ENCODE peak calls at places on chromosomes 4 and X, in five cellular contexts. F, Q, O, Z and R are unnamed samples. For H3K4me1, the result is how much of the 10 kb centered on the place peaks cover.

GRCh38 chr4:176193126-176193525 is 2.3 kb downstream of the SPATA4 start:
- DNase-seq in F (no peak), Q (no peak), O (no peak), Z (no peak), R (no peak)

GRCh38 chr4:3836802-3837601 is 70.8 kb downstream of the ADRA2C start:
- DNase-seq in F (no peak), Q (no peak), O (no peak), Z (no peak), R (no peak)

GRCh38 chrX:47093248-47093647 is 15.0 kb downstream of the RGN start:
- DNase-seq in F (no peak), Q (no peak), O (peak), Z (no peak), R (no peak)

GRCh38 chr4:31807036-31807435 is 1086.9 kb downstream of the PCDH7 start:
- DNase-seq in F (no peak), Q (no peak), O (no peak), Z (no peak), R (no peak)

GRCh38 chr4:185304944-185305690 is 90.6 kb downstream of the LRP2BP start:
- DNase-seq in F (no peak), Q (no peak), O (peak), Z (peak), R (no peak)

GRCh38 chrX:78375894-78376293 is 48.5 kb upstream of the CYSLTR1 start:
- DNase-seq in F (no peak), Q (no peak), O (no peak), Z (no peak), R (no peak)

GRCh38 chr4:173182403-173182802 is 13.8 kb downstream of the GALNT7 start:
- DNase-seq in F (no peak), Q (no peak), O (no peak), Z (no peak), R (no peak)

GRCh38 chr4:156983366-156983765 is 11.8 kb upstream of the PDGFC start:
- DNase-seq in F (no peak), Q (no peak), O (no peak), Z (no peak), R (no peak)

GRCh38 chrX:84186603-84187358 is 1.2 kb downstream of the RPS6KA6 start:
- DNase-seq in F (peak), Q (no peak), O (peak), Z (peak), R (no peak)

GRCh38 chr4:123744664-123745290 is 348.2 kb downstream of the SPRY1 start:
- DNase-seq in F (no peak), Q (no peak), O (peak), Z (no peak), R (no peak)

GRCh38 chr4:155805016-155805415 is 46.2 kb downstream of the GUCY1B1 start:
- DNase-seq in F (no peak), Q (no peak), O (no peak), Z (no peak), R (no peak)

GRCh38 chr4:42150653-42151567 is 1.5 kb downstream of the BEND4 start:
- DNase-seq in F (no peak), Q (no peak), O (no peak), Z (peak), R (peak)

GRCh38 chr4:20711335-20711734 is 11.1 kb downstream of the PACRGL start:
- DNase-seq in F (no peak), Q (no peak), O (no peak), Z (no peak), R (no peak)

GRCh38 chr4:113435893-113436292 is 325.6 kb downstream of the CAMK2D start:
- DNase-seq in F (peak), Q (no peak), O (peak), Z (no peak), R (peak)

GRCh38 chrX:129522184-129523059 is 868 bp downstream of the SMARCA1 start:
- DNase-seq in F (peak), Q (peak), O (peak), Z (peak), R (peak)

GRCh38 chr4:61772116-61772515 is 572.0 kb downstream of the ADGRL3 start:
- DNase-seq in F (no peak), Q (no peak), O (no peak), Z (no peak), R (no peak)

GRCh38 chr4:61770456-61770855 is 570.3 kb downstream of the ADGRL3 start:
- DNase-seq in F (no peak), Q (no peak), O (no peak), Z (no peak), R (no peak)

DNA sequence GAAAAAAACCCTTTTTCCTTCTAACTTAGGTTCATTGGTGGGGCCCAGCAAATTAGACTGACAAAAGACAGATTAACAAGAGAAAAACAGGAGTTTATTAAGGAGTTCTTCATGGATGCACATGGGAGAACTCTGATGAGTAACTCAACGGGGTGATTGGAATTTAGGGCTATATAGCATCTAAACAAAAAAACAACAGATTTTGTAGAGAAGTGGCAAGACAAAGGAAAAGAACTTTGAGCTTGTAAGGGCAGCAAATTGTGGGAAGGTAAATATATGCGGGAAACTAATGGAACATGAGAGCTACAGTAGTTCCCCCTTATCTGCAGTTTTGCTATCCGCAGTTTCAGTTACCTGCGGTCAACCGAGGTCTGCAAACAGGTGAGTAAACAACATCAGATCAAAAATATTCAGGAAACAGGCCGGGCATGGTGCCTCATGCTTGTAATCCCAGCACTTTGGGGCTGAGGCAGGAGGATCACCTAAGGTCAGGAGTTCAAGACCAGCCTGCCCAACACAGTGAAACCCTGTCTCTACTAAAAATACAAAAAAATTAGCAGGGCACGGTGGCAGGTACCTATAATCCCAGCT is 573.6 kb downstream of the ADGRL3 start:
- DNase-seq in F (no peak), Q (no peak), O (no peak), Z (no peak), R (no peak)
- H3K4me1 ChIP-seq in F (under half), Q (under half), O (under half), Z (under half), R (under half)

GRCh38 chr4:109166586-109166985 is 135.9 kb downstream of the COL25A1 start:
- DNase-seq in F (no peak), Q (no peak), O (no peak), Z (no peak), R (no peak)

GRCh38 chr4:109164011-109164410 is 138.4 kb downstream of the COL25A1 start:
- DNase-seq in F (no peak), Q (no peak), O (no peak), Z (no peak), R (no peak)

GRCh38 chr4:109163493-109163892 is 139.0 kb downstream of the COL25A1 start:
- DNase-seq in F (no peak), Q (no peak), O (peak), Z (no peak), R (no peak)

GRCh38 chr4:109169160-109169559 is 133.3 kb downstream of the COL25A1 start:
- DNase-seq in F (no peak), Q (no peak), O (no peak), Z (no peak), R (no peak)

GRCh38 chr4:109166126-109166525 is 136.3 kb downstream of the COL25A1 start:
- DNase-seq in F (no peak), Q (no peak), O (no peak), Z (no peak), R (no peak)
- TF ChIP-seq POLR2A in F (no peak), Q (no peak), O (no peak), Z (no peak), R (no peak)

DNA sequence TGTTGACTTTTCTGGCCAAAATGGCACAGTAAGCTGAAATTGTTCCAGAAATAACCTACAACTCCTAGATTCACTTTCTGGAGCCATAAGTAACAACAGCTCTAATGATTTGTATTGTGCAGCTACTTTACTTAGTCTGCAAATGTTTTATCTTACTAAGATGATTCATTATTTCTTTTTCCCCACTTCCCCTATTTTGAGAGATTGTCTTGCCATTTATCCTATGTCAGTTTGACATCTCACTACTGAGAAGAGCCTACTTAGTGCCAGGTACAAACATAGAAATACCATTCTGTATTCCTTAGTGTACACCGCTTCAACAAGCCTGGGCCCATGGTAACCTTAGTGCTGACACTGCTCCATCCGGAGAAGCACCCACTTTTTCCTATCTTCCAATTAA is 13.8 kb upstream of the STK26 start:
- DNase-seq in F (no peak), Q (no peak), O (no peak), Z (no peak), R (no peak)
- H3K4me1 ChIP-seq in F (under half), Q (under half), O (under half), Z (under half), R (under half)

DNA sequence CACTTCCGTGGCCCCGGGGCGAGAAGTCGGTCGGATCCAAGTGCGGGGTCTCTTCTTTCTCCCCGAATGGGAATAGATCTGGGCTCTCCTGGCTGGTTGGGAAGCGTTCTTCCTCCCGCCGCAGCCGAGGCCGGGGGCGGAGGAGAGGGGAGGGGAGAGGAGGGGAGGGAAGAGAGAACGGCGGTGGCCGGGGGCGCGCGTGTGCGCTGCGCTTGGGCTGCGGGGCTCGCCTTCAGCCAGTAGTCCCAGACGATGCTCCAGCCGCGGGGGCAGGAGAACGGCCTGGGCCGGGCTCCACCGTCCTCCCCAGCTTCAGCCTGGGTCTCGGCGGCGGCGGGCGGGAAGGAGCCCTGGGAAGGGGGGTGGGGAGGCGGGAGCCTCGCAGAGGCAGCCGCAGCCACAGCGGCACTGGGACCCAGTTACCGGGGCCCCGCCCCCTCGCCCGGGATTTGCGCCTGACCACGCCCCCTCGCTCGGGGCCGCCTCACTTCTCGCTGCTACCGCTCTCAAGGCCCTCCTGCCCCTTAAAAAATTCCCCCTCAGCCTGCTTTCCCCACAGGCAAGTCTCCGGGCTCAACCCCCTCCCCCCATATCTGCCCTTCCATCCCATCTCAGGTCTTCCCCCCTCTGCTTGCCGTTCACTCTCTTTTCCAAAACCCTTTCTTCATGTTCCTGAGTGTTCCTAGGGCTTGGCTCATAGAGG is at the start of gene FGD1:
- DNase-seq in F (peak), Q (peak), O (peak), Z (peak), R (peak)
- TF ChIP-seq POLR2A in F (no peak), Q (no peak), O (no peak), Z (no peak), R (no peak)

GRCh38 chrX:12978205-12979010 is 3.5 kb downstream of the TMSB4X start:
- DNase-seq in F (peak), Q (peak), O (peak), Z (peak), R (no peak)

GRCh38 chrX:12979630-12980015 is 4.7 kb downstream of the TMSB4X start:
- DNase-seq in F (no peak), Q (no peak), O (no peak), Z (no peak), R (no peak)

GRCh38 chrX:12977761-12978204 is 2.9 kb downstream of the TMSB4X start:
- DNase-seq in F (no peak), Q (no peak), O (no peak), Z (no peak), R (no peak)

GRCh38 chrX:12981880-12982279 is 7.0 kb downstream of the TMSB4X start:
- DNase-seq in F (no peak), Q (no peak), O (no peak), Z (no peak), R (no peak)

DNA sequence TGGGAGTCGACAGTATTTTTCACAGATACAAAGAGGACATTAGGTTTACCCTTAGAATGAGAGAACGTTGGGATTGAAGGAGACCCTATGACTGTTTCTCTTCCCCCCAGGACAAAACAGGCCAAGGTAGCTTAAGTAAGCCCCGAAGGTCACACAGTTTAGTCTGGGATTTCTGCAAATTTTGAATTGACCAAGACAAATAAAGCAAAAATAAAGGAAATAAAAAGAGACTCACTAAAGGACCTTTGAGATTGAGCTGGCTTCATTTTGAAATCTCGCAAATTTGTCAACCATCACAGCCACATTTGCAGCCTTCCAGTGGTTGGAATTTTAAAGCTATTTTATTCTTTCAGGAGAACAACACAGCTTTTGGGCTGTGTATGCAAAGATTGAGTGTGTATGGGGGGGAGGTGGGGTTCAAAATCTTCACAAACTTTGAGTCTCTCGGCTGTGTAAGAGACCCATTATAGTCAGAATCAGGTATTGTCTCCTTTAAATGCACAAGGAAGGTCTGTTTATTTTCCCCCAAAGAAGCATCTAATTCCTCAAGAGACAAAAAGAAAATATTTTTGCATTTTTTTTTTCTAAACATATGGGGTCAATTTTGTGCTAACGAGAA is 4.2 kb downstream of the TMSB4X start:
- DNase-seq in F (no peak), Q (no peak), O (no peak), Z (no peak), R (no peak)
- H3K4me1 ChIP-seq in F (under half), Q (under half), O (under half), Z (under half), R (under half)

DNA sequence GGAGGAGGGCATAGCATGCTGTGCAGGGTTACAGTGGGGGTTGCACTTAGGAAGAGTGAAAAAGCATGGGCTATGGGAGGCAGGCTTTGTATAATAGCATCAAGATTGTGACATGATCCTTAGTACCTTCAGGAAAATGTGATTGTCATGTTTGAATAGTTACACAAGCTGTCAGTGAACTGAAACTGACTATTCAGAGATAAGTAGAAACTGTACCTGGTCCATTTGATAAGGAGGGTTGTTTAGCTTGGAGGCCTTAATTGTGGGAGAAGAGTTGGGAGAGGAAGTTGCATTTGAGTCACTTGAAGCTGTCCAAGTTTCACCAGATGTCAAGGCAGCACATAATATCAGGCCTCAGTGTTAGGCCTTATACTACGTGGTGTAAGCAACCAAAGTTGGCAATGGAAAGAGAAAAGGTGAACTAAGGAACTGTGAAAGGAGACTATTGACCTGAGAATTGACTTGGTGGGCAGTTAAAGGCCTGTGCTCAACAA is 85.0 kb downstream of the TEX13C start:
- DNase-seq in F (no peak), Q (no peak), O (no peak), Z (no peak), R (no peak)
- TF ChIP-seq POLR2A in F (no peak), Q (no peak), O (no peak), Z (no peak), R (no peak)

DNA sequence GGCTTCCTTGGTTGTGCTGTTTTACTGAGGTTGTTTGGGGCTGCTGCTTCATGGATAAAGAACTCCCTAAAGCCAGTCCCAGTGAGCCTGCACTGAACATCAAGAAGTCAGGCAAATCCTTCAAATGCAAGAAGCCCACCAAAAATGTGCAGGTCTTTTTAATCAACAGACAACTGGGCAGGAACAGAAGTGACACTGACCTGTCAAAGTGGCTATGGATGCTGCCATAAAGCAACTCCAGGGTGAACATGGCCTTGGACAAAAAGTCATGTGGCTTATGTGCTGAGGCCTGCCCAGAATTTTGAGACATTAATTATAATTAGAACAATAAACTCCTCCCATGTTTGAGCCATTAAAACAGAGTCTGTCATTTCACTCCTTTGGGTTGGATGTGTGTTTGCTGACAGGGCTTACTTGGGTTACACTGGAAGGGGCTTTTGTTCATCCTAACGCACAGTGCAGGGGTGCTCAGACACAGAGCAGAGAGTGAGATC is at the start of gene ETDC:
- DNase-seq in F (no peak), Q (no peak), O (no peak), Z (no peak), R (no peak)
- H3K4me1 ChIP-seq in F (under half), Q (under half), O (under half), Z (under half), R (under half)

GRCh38 chr4:83267835-83268475 is 16.6 kb downstream of the COQ2 start:
- DNase-seq in F (no peak), Q (no peak), O (no peak), Z (no peak), R (no peak)

GRCh38 chr4:83268491-83268890 is 16.1 kb downstream of the COQ2 start:
- DNase-seq in F (no peak), Q (no peak), O (no peak), Z (no peak), R (no peak)

GRCh38 chr4:83267121-83267834 is 17.3 kb downstream of the COQ2 start:
- DNase-seq in F (peak), Q (no peak), O (no peak), Z (no peak), R (no peak)

GRCh38 chr4:83269256-83269655 is 15.3 kb downstream of the COQ2 start:
- DNase-seq in F (no peak), Q (no peak), O (no peak), Z (no peak), R (no peak)

DNA sequence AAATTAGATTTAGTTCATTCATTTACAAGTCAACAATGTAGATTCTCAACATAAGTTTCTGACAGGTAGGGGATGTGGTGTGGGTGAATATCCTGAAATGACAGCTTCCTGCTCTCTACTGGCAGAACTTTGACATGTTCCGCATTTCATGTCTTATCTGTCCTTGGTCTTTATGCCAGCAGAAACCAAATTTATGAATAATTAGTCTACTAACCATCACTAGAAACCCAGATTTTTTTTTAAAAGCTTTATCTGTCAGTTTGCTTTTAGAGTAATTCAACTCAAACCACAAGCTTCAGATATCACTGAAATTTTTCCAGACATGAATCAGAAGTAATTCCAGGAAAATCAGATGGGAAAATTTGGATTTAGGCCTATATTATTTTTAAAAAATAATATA is 17.9 kb downstream of the COQ2 start:
- DNase-seq in F (no peak), Q (no peak), O (no peak), Z (no peak), R (no peak)
- TF ChIP-seq POLR2A in F (no peak), Q (no peak), O (no peak), Z (no peak), R (no peak)

GRCh38 chr4:2598661-2599654 is 62.5 kb downstream of the FAM193A start:
- DNase-seq in F (no peak), Q (no peak), O (peak), Z (peak), R (no peak)
- H3K4me1 ChIP-seq in F (under half), Q (under half), O (under half), Z (under half), R (half or more)